ENCODE peak calls at places on chromosome 19, in ten cellular contexts. One of them, this sample, is unnamed.

GRCh38 chr19:51325161-51325979 is 13.9 kb downstream of the IGLON5 start:
- DNase-seq in EL: no peak
- DNase-seq in naive thymus-derived CD8-positive, alpha-beta T cell: no peak
- DNase-seq in HT1080: no peak
- DNase-seq in activated CD4-positive, alpha-beta T cell treated with anti-CD3 and anti-CD28 coated beads, Interleukin-2, amount 10 ng/mL, durations not matched to agents 7 days and 5 days: no peak
- DNase-seq in adrenal gland: no peak
- DNase-seq in stromal cell of bone marrow: no peak
- DNase-seq in hepatocyte: no peak
- DNase-seq in fibroblast of lung: no peak
- DNase-seq in stimulated activated CD8-positive, alpha-beta memory T cell treated with anti-CD3 and anti-CD28 coated beads, Interleukin-2, amount 100 ng/mL, for 1 hour: no peak
- DNase-seq in this sample: no peak

GRCh38 chr19:4369109-4369887 is 25.9 kb downstream of the MPND start:
- DNase-seq in stromal cell of bone marrow: no peak
- DNase-seq in EL: no peak
- DNase-seq in fibroblast of lung: peak
- DNase-seq in adrenal gland: no peak
- DNase-seq in stimulated activated CD8-positive, alpha-beta memory T cell treated with anti-CD3 and anti-CD28 coated beads, Interleukin-2, amount 100 ng/mL, for 1 hour: peak
- DNase-seq in hepatocyte: no peak
- DNase-seq in activated CD4-positive, alpha-beta T cell treated with anti-CD3 and anti-CD28 coated beads, Interleukin-2, amount 10 ng/mL, durations not matched to agents 7 days and 5 days: peak
- DNase-seq in naive thymus-derived CD8-positive, alpha-beta T cell: peak
- DNase-seq in HT1080: no peak
- DNase-seq in this sample: peak

GRCh38 chr19:30710721-30711120 is 338.5 kb downstream of the ZNF536 start:
- DNase-seq in stimulated activated CD8-positive, alpha-beta memory T cell treated with anti-CD3 and anti-CD28 coated beads, Interleukin-2, amount 100 ng/mL, for 1 hour: no peak
- DNase-seq in naive thymus-derived CD8-positive, alpha-beta T cell: no peak
- DNase-seq in stromal cell of bone marrow: no peak
- DNase-seq in adrenal gland: no peak
- DNase-seq in EL: no peak
- DNase-seq in fibroblast of lung: no peak
- DNase-seq in HT1080: no peak
- DNase-seq in activated CD4-positive, alpha-beta T cell treated with anti-CD3 and anti-CD28 coated beads, Interleukin-2, amount 10 ng/mL, durations not matched to agents 7 days and 5 days: no peak
- DNase-seq in hepatocyte: no peak
- DNase-seq in this sample: no peak

GRCh38 chr19:48171584-48172170 is 1.2 kb downstream of the ZSWIM9 start:
- DNase-seq in naive thymus-derived CD8-positive, alpha-beta T cell: no peak
- DNase-seq in fibroblast of lung: no peak
- DNase-seq in HT1080: no peak
- DNase-seq in adrenal gland: no peak
- DNase-seq in hepatocyte: no peak
- DNase-seq in stimulated activated CD8-positive, alpha-beta memory T cell treated with anti-CD3 and anti-CD28 coated beads, Interleukin-2, amount 100 ng/mL, for 1 hour: no peak
- DNase-seq in stromal cell of bone marrow: no peak
- DNase-seq in activated CD4-positive, alpha-beta T cell treated with anti-CD3 and anti-CD28 coated beads, Interleukin-2, amount 10 ng/mL, durations not matched to agents 7 days and 5 days: no peak
- DNase-seq in EL: no peak
- DNase-seq in this sample: no peak

GRCh38 chr19:16045171-16045570 is 31.1 kb upstream of the TPM4 start:
- DNase-seq in naive thymus-derived CD8-positive, alpha-beta T cell: no peak
- DNase-seq in fibroblast of lung: no peak
- DNase-seq in adrenal gland: no peak
- DNase-seq in stimulated activated CD8-positive, alpha-beta memory T cell treated with anti-CD3 and anti-CD28 coated beads, Interleukin-2, amount 100 ng/mL, for 1 hour: no peak
- DNase-seq in EL: no peak
- DNase-seq in HT1080: no peak
- DNase-seq in activated CD4-positive, alpha-beta T cell treated with anti-CD3 and anti-CD28 coated beads, Interleukin-2, amount 10 ng/mL, durations not matched to agents 7 days and 5 days: no peak
- DNase-seq in hepatocyte: no peak
- DNase-seq in stromal cell of bone marrow: no peak
- DNase-seq in this sample: no peak

GRCh38 chr19:23772668-23773063 is 14.0 kb upstream of the ZNF681 start:
- DNase-seq in adrenal gland: no peak
- DNase-seq in activated CD4-positive, alpha-beta T cell treated with anti-CD3 and anti-CD28 coated beads, Interleukin-2, amount 10 ng/mL, durations not matched to agents 7 days and 5 days: no peak
- DNase-seq in fibroblast of lung: no peak
- DNase-seq in stimulated activated CD8-positive, alpha-beta memory T cell treated with anti-CD3 and anti-CD28 coated beads, Interleukin-2, amount 100 ng/mL, for 1 hour: no peak
- DNase-seq in stromal cell of bone marrow: no peak
- DNase-seq in EL: no peak
- DNase-seq in HT1080: no peak
- DNase-seq in hepatocyte: no peak
- DNase-seq in naive thymus-derived CD8-positive, alpha-beta T cell: no peak
- DNase-seq in this sample: no peak

GRCh38 chr19:18865106-18865972 is 30.6 kb downstream of the CERS1 start:
- DNase-seq in hepatocyte: no peak
- DNase-seq in EL: no peak
- DNase-seq in stromal cell of bone marrow: no peak
- DNase-seq in adrenal gland: no peak
- DNase-seq in naive thymus-derived CD8-positive, alpha-beta T cell: no peak
- DNase-seq in activated CD4-positive, alpha-beta T cell treated with anti-CD3 and anti-CD28 coated beads, Interleukin-2, amount 10 ng/mL, durations not matched to agents 7 days and 5 days: no peak
- DNase-seq in HT1080: no peak
- DNase-seq in stimulated activated CD8-positive, alpha-beta memory T cell treated with anti-CD3 and anti-CD28 coated beads, Interleukin-2, amount 100 ng/mL, for 1 hour: no peak
- DNase-seq in fibroblast of lung: no peak
- DNase-seq in this sample: no peak

GRCh38 chr19:42961119-42961518 is 24.1 kb upstream of the PSG7 start:
- DNase-seq in HT1080: no peak
- DNase-seq in EL: no peak
- DNase-seq in hepatocyte: no peak
- DNase-seq in naive thymus-derived CD8-positive, alpha-beta T cell: no peak
- DNase-seq in stromal cell of bone marrow: no peak
- DNase-seq in adrenal gland: no peak
- DNase-seq in activated CD4-positive, alpha-beta T cell treated with anti-CD3 and anti-CD28 coated beads, Interleukin-2, amount 10 ng/mL, durations not matched to agents 7 days and 5 days: no peak
- DNase-seq in stimulated activated CD8-positive, alpha-beta memory T cell treated with anti-CD3 and anti-CD28 coated beads, Interleukin-2, amount 100 ng/mL, for 1 hour: no peak
- DNase-seq in fibroblast of lung: no peak
- DNase-seq in this sample: no peak

GRCh38 chr19:46904114-46905060 is 43.6 kb downstream of the ARHGAP35 start:
- DNase-seq in stromal cell of bone marrow: no peak
- DNase-seq in stimulated activated CD8-positive, alpha-beta memory T cell treated with anti-CD3 and anti-CD28 coated beads, Interleukin-2, amount 100 ng/mL, for 1 hour: no peak
- DNase-seq in fibroblast of lung: peak
- DNase-seq in HT1080: no peak
- DNase-seq in naive thymus-derived CD8-positive, alpha-beta T cell: no peak
- DNase-seq in EL: peak
- DNase-seq in hepatocyte: peak
- DNase-seq in activated CD4-positive, alpha-beta T cell treated with anti-CD3 and anti-CD28 coated beads, Interleukin-2, amount 10 ng/mL, durations not matched to agents 7 days and 5 days: no peak
- DNase-seq in adrenal gland: peak
- DNase-seq in this sample: no peak

GRCh38 chr19:15280048-15280725 is 47.9 kb upstream of the EPHX3 start:
- DNase-seq in hepatocyte: no peak
- DNase-seq in stimulated activated CD8-positive, alpha-beta memory T cell treated with anti-CD3 and anti-CD28 coated beads, Interleukin-2, amount 100 ng/mL, for 1 hour: no peak
- DNase-seq in fibroblast of lung: no peak
- DNase-seq in activated CD4-positive, alpha-beta T cell treated with anti-CD3 and anti-CD28 coated beads, Interleukin-2, amount 10 ng/mL, durations not matched to agents 7 days and 5 days: no peak
- DNase-seq in stromal cell of bone marrow: no peak
- DNase-seq in naive thymus-derived CD8-positive, alpha-beta T cell: no peak
- DNase-seq in EL: no peak
- DNase-seq in adrenal gland: no peak
- DNase-seq in HT1080: no peak
- DNase-seq in this sample: no peak

This sample was measured in bronchial epithelial cell.